ENCODE peak calls at places on chromosome 9, in eight cellular contexts. One of them, this sample, is unnamed.
A peak's percentile ranks its signal among the peaks of the same experiment; 100 is the strongest.

GRCh38 chr9:3768698-3769458 is 243.1 kb upstream of the RFX3 start:
- DNase-seq in sigmoid colon: no peak
- DNase-seq in K562: no peak
- DNase-seq in H1: no peak
- DNase-seq in GM12878: no peak
- DNase-seq in transverse colon: no peak
- DNase-seq in HCT116: no peak
- DNase-seq in spleen: no peak
- DNase-seq in this sample: no peak

GRCh38 chr9:134289241-134289875 is 36.9 kb upstream of the RXRA start:
- DNase-seq in H1: no peak
- DNase-seq in transverse colon: no peak
- DNase-seq in HCT116: no peak
- DNase-seq in sigmoid colon: no peak
- DNase-seq in spleen: peak; percentile 38
- DNase-seq in K562: no peak
- DNase-seq in GM12878: no peak
- DNase-seq in this sample: no peak

GRCh38 chr9:114383866-114384231 is 3.9 kb downstream of the AKNA start:
- DNase-seq in HCT116: no peak
- DNase-seq in K562: no peak
- DNase-seq in spleen: peak; percentile 73
- DNase-seq in H1: no peak
- DNase-seq in sigmoid colon: no peak
- DNase-seq in GM12878: no peak
- DNase-seq in transverse colon: no peak
- DNase-seq in this sample: no peak

GRCh38 chr9:27117489-27118135 is 8.6 kb downstream of the TEK start:
- DNase-seq in H1: no peak
- DNase-seq in HCT116: no peak
- DNase-seq in K562: no peak
- DNase-seq in transverse colon: peak; percentile 70
- DNase-seq in GM12878: no peak
- DNase-seq in spleen: peak; percentile 74
- DNase-seq in sigmoid colon: peak; percentile 70
- DNase-seq in this sample: peak; percentile 70

GRCh38 chr9:124708633-124709032 is 62.5 kb downstream of the NR6A1 start:
- DNase-seq in K562: no peak
- DNase-seq in H1: no peak
- DNase-seq in transverse colon: peak; percentile 32
- DNase-seq in GM12878: no peak
- DNase-seq in sigmoid colon: no peak
- DNase-seq in spleen: no peak
- DNase-seq in HCT116: no peak
- DNase-seq in this sample: no peak

GRCh38 chr9:37645903-37646506 is 4.7 kb upstream of the FRMPD1 start:
- DNase-seq in K562: no peak
- DNase-seq in sigmoid colon: no peak
- DNase-seq in H1: no peak
- DNase-seq in transverse colon: no peak
- DNase-seq in HCT116: no peak
- DNase-seq in GM12878: no peak
- DNase-seq in spleen: no peak
- DNase-seq in this sample: no peak

GRCh38 chr9:81522721-81523551 is 166.4 kb downstream of the TLE1 start:
- DNase-seq in sigmoid colon: no peak
- DNase-seq in spleen: no peak
- DNase-seq in transverse colon: no peak
- DNase-seq in H1: no peak
- DNase-seq in K562: no peak
- DNase-seq in GM12878: no peak
- DNase-seq in HCT116: peak; percentile 48
- DNase-seq in this sample: no peak

GRCh38 chr9:135300346-135301141 is 179.0 kb upstream of the PPP1R26 start:
- DNase-seq in transverse colon: no peak
- DNase-seq in spleen: peak; percentile 43
- DNase-seq in K562: no peak
- DNase-seq in GM12878: no peak
- DNase-seq in HCT116: no peak
- DNase-seq in sigmoid colon: no peak
- DNase-seq in H1: peak; percentile 43
- DNase-seq in this sample: no peak

GRCh38 chr9:133655701-133656100 is 19.5 kb downstream of the DBH start:
- DNase-seq in spleen: no peak
- DNase-seq in GM12878: no peak
- DNase-seq in transverse colon: no peak
- DNase-seq in K562: no peak
- DNase-seq in sigmoid colon: no peak
- DNase-seq in HCT116: no peak
- DNase-seq in H1: no peak
- DNase-seq in this sample: no peak

GRCh38 chr9:130451509-130452388 is 7.0 kb downstream of the ASS1 start:
- DNase-seq in H1: peak; percentile 89
- DNase-seq in spleen: no peak
- DNase-seq in sigmoid colon: peak; percentile 97
- DNase-seq in transverse colon: peak; percentile 87
- DNase-seq in K562: peak; percentile 67
- DNase-seq in HCT116: no peak
- DNase-seq in GM12878: no peak
- DNase-seq in this sample: peak; percentile 89

GRCh38 chr9:130454096-130454811 is 9.5 kb downstream of the ASS1 start:
- DNase-seq in sigmoid colon: no peak
- DNase-seq in H1: no peak
- DNase-seq in GM12878: no peak
- DNase-seq in spleen: no peak
- DNase-seq in HCT116: no peak
- DNase-seq in transverse colon: no peak
- DNase-seq in K562: no peak
- DNase-seq in this sample: no peak

GRCh38 chr9:130452835-130453234 is 8.1 kb downstream of the ASS1 start:
- DNase-seq in sigmoid colon: no peak
- DNase-seq in transverse colon: no peak
- DNase-seq in spleen: no peak
- DNase-seq in HCT116: no peak
- DNase-seq in H1: no peak
- DNase-seq in GM12878: no peak
- DNase-seq in K562: no peak
- DNase-seq in this sample: no peak

GRCh38 chr9:130453487-130453886 is 8.7 kb downstream of the ASS1 start:
- DNase-seq in K562: peak; percentile 50
- DNase-seq in HCT116: no peak
- DNase-seq in spleen: no peak
- DNase-seq in transverse colon: peak; percentile 48
- DNase-seq in H1: no peak
- DNase-seq in GM12878: no peak
- DNase-seq in sigmoid colon: no peak
- DNase-seq in this sample: peak; percentile 89

GRCh38 chr9:130454812-130455325 is 10.1 kb downstream of the ASS1 start:
- DNase-seq in transverse colon: no peak
- DNase-seq in sigmoid colon: no peak
- DNase-seq in spleen: no peak
- DNase-seq in HCT116: no peak
- DNase-seq in H1: no peak
- DNase-seq in K562: no peak
- DNase-seq in GM12878: no peak
- DNase-seq in this sample: no peak
- TF ChIP-seq POLR2AphosphoS5 in transverse colon: no peak
- TF ChIP-seq POLR2AphosphoS5 in sigmoid colon: no peak
- TF ChIP-seq POLR2AphosphoS5 in spleen: no peak
- TF ChIP-seq POLR2AphosphoS5 in HCT116: no peak
- TF ChIP-seq POLR2AphosphoS5 in H1: no peak
- TF ChIP-seq POLR2AphosphoS5 in K562: no peak
- TF ChIP-seq POLR2AphosphoS5 in GM12878: no peak
- TF ChIP-seq POLR2AphosphoS5 in this sample: no peak

DNA sequence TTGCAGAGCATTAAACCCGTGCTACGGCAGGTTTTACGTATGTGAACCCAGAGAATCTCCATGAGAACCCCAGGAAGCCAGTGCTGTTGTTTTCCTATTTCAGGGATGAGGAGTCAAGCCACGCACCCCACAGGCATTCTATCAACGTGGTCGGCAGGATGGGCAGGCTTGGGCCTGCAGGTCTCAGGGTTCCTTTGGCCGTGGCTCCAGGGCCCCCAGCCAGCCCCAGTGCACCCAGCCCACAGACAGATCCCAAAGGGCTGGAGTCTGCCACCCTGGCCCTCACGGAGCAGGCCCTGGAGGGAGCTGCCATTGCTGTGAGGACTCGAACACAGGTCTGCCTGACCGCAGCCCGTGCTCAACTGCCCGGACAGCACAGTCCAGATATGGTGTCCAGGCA is 77.1 kb upstream of the STXBP1 start:
- DNase-seq in spleen: no peak
- DNase-seq in GM12878: no peak
- DNase-seq in HCT116: no peak
- DNase-seq in K562: no peak
- DNase-seq in H1: no peak
- DNase-seq in transverse colon: no peak
- DNase-seq in sigmoid colon: no peak
- DNase-seq in this sample: no peak
- H3K4me1 ChIP-seq in spleen: peaks cover 2% of the 10 kb centered on the region
- H3K4me1 ChIP-seq in GM12878: no peaks in the 10 kb centered on the region
- H3K4me1 ChIP-seq in HCT116: no peaks in the 10 kb centered on the region
- H3K4me1 ChIP-seq in K562: peaks cover 39% of the 10 kb centered on the region
- H3K4me1 ChIP-seq in H1: peaks cover 13% of the 10 kb centered on the region
- H3K4me1 ChIP-seq in transverse colon: peaks cover 42% of the 10 kb centered on the region
- H3K4me1 ChIP-seq in sigmoid colon: peaks cover 61% of the 10 kb centered on the region
- H3K4me1 ChIP-seq in this sample: peaks cover 91% of the 10 kb centered on the region

GRCh38 chr9:2119490-2120046 is 104.4 kb downstream of the SMARCA2 start:
- DNase-seq in sigmoid colon: no peak
- DNase-seq in H1: no peak
- DNase-seq in HCT116: no peak
- DNase-seq in GM12878: no peak
- DNase-seq in spleen: no peak
- DNase-seq in K562: no peak
- DNase-seq in transverse colon: no peak
- DNase-seq in this sample: no peak

GRCh38 chr9:2117527-2117926 is 102.4 kb downstream of the SMARCA2 start:
- DNase-seq in GM12878: no peak
- DNase-seq in HCT116: no peak
- DNase-seq in sigmoid colon: no peak
- DNase-seq in H1: no peak
- DNase-seq in transverse colon: no peak
- DNase-seq in spleen: no peak
- DNase-seq in K562: no peak
- DNase-seq in this sample: no peak

GRCh38 chr9:2120926-2121689 is 106.0 kb downstream of the SMARCA2 start:
- DNase-seq in H1: no peak
- DNase-seq in GM12878: no peak
- DNase-seq in HCT116: peak; percentile 7
- DNase-seq in K562: no peak
- DNase-seq in sigmoid colon: no peak
- DNase-seq in transverse colon: no peak
- DNase-seq in spleen: no peak
- DNase-seq in this sample: no peak

GRCh38 chr9:2116073-2116472 is 100.9 kb downstream of the SMARCA2 start:
- DNase-seq in H1: peak; percentile 70
- DNase-seq in transverse colon: no peak
- DNase-seq in HCT116: peak; percentile 12
- DNase-seq in K562: peak; percentile 8
- DNase-seq in GM12878: no peak
- DNase-seq in spleen: no peak
- DNase-seq in sigmoid colon: no peak
- DNase-seq in this sample: no peak
- TF ChIP-seq CTCF in H1: peak; percentile 85
- TF ChIP-seq CTCF in transverse colon: peak; percentile 18
- TF ChIP-seq CTCF in HCT116: peak; percentile 70
- TF ChIP-seq CTCF in K562: peak; percentile 36
- TF ChIP-seq CTCF in GM12878: peak; percentile 34
- TF ChIP-seq CTCF in spleen: no peak
- TF ChIP-seq CTCF in sigmoid colon: no peak
- TF ChIP-seq CTCF in this sample: peak; percentile 20

DNA sequence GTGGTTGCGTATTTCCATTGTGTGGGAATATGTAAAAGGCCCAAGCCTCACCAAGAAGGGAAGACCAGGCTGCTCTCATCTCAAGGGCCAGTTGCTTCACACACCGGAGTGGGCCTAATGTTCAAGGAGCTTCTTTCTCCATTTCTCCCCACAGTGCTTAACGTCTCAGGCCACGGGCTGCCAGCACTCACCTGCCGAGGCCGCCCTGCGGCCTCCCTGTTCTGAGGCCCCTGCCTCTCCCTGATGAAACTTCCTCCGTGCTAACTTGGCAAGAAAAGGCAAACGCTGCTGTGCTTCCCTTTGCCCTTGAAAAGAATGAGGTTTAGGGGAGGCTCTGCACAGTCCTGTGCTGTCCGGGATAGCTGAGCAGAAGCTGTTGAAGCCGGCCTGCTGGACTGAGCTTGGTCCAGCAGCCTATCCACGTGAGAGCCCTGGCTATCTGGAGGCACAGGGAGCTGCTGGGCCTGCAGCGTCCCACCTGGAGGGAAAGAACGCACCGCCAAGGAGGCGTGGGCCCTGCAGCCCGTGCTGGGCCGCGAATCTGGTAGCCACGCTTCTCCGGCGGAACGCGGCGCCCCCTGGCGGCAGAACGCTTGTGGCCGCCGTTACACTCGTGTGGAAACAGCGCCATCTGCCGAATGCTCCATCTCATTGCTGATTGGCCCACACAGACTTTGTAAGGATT is 73.5 kb upstream of the PRSS3 start:
- DNase-seq in transverse colon: peak; percentile 90
- DNase-seq in HCT116: peak; percentile 81
- DNase-seq in K562: peak; percentile 65
- DNase-seq in spleen: peak; percentile 96
- DNase-seq in GM12878: peak; percentile 17
- DNase-seq in H1: peak; percentile 98
- DNase-seq in sigmoid colon: peak; percentile 90
- DNase-seq in this sample: peak; percentile 92
- TF ChIP-seq POLR2AphosphoS5 in transverse colon: no peak
- TF ChIP-seq POLR2AphosphoS5 in HCT116: no peak
- TF ChIP-seq POLR2AphosphoS5 in K562: no peak
- TF ChIP-seq POLR2AphosphoS5 in spleen: peak; percentile 19
- TF ChIP-seq POLR2AphosphoS5 in GM12878: no peak
- TF ChIP-seq POLR2AphosphoS5 in H1: no peak
- TF ChIP-seq POLR2AphosphoS5 in sigmoid colon: no peak
- TF ChIP-seq POLR2AphosphoS5 in this sample: no peak

DNA sequence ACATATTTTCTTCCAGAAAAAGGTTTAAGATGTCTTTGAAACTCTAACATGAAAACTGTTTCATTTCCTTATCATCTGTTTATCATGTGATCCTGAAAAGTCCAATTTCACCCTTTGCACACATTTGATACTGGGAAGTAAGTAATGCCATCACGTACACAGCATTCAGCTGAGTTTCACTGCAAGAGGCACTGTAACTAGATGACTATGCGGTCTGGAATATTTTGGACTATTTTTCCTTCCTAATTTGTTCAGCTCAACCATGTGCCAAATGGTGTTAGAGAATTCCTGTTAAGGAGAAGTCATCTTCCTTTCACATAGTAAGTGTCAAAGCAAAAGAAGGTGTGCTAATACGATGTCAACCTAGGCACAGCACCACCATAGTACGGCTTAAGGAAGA is 77.6 kb downstream of the GNAQ start:
- DNase-seq in sigmoid colon: no peak
- DNase-seq in H1: no peak
- DNase-seq in HCT116: no peak
- DNase-seq in spleen: no peak
- DNase-seq in K562: no peak
- DNase-seq in GM12878: no peak
- DNase-seq in transverse colon: no peak
- DNase-seq in this sample: no peak
- H3K4me1 ChIP-seq in sigmoid colon: peaks cover 84% of the 10 kb centered on the region
- H3K4me1 ChIP-seq in H1: peaks cover 7% of the 10 kb centered on the region
- H3K4me1 ChIP-seq in HCT116: peaks cover 4% of the 10 kb centered on the region
- H3K4me1 ChIP-seq in spleen: peaks cover 12% of the 10 kb centered on the region
- H3K4me1 ChIP-seq in K562: peaks cover 5% of the 10 kb centered on the region
- H3K4me1 ChIP-seq in GM12878: no peaks in the 10 kb centered on the region
- H3K4me1 ChIP-seq in transverse colon: peaks cover 35% of the 10 kb centered on the region
- H3K4me1 ChIP-seq in this sample: peaks cover 40% of the 10 kb centered on the region